ENCODE peak calls at places on chromosomes 12 and 14, in five cellular contexts. L is adrenal gland, N is spleen, R is heart left ventricle, Z is GM12891. A is an unnamed sample.

GRCh38 chr12:90333939-90334338 is 621.0 kb downstream of the CCER1 start:
- DNase-seq in L (no peak), N (no peak), R (no peak), Z (no peak), A (no peak)

GRCh38 chr14:32022525-32022924 is 54.6 kb upstream of the ARHGAP5 start:
- DNase-seq in L (no peak), N (no peak), R (no peak), Z (no peak), A (no peak)

GRCh38 chr12:25071366-25071765 is 122.5 kb upstream of the BCAT1 start:
- DNase-seq in L (no peak), N (no peak), R (no peak), Z (no peak), A (no peak)

GRCh38 chr12:16112626-16113560 is 164.6 kb downstream of the SLC15A5 start:
- DNase-seq in L (no peak), N (no peak), R (peak; percentile 30), Z (no peak), A (no peak)

GRCh38 chr14:81579115-81579514 is 45.5 kb upstream of the SEL1L start:
- DNase-seq in L (no peak), N (no peak), R (no peak), Z (no peak), A (no peak)

GRCh38 chr14:81102217-81102616 is 118.5 kb downstream of the GTF2A1 start:
- DNase-seq in L (no peak), N (no peak), R (no peak), Z (no peak), A (no peak)

GRCh38 chr14:56125772-56126411 is 7.7 kb downstream of the PELI2 start:
- DNase-seq in L (no peak), N (no peak), R (no peak), Z (no peak), A (no peak)

GRCh38 chr14:52013984-52014600 is 24.7 kb downstream of the RTRAF start:
- DNase-seq in L (no peak), N (no peak), R (no peak), Z (no peak), A (peak; percentile 21)

GRCh38 chr12:43444940-43445564 is 107.0 kb downstream of the ADAMTS20 start:
- DNase-seq in L (peak; percentile 71), N (no peak), R (peak; percentile 28), Z (no peak), A (peak; percentile 55)

GRCh38 chr12:116568203-116568602 is 9.0 kb downstream of the MAP1LC3B2 start:
- DNase-seq in L (no peak), N (no peak), R (no peak), Z (no peak), A (no peak)

GRCh38 chr14:99715266-99716000 is 31.3 kb downstream of the CYP46A1 start:
- DNase-seq in L (no peak), N (peak; percentile 65), R (no peak), Z (no peak), A (no peak)

GRCh38 chr12:58285551-58285950 is 344.2 kb downstream of the ATP23 start:
- DNase-seq in L (no peak), N (no peak), R (no peak), Z (no peak), A (no peak)

GRCh38 chr12:78787576-78787975 is 77.0 kb upstream of the SYT1 start:
- DNase-seq in L (no peak), N (no peak), R (no peak), Z (no peak), A (no peak)

GRCh38 chr14:21070610-21071224 is 613 bp downstream of the ARHGEF40 start:
- DNase-seq in L (peak; percentile 65), N (peak; percentile 89), R (peak; percentile 72), Z (no peak), A (no peak)

GRCh38 chr14:92121207-92121669 is 268 bp downstream of the NDUFB1 start:
- DNase-seq in L (peak; percentile 76), N (no peak), R (peak; percentile 74), Z (no peak), A (peak; percentile 73)

GRCh38 chr14:89276424-89276975 is 140.5 kb downstream of the FOXN3 start:
- DNase-seq in L (peak; percentile 46), N (no peak), R (no peak), Z (peak; percentile 30), A (no peak)

GRCh38 chr12:26719852-26720251 is 113.1 kb downstream of the ITPR2 start:
- DNase-seq in L (no peak), N (no peak), R (no peak), Z (no peak), A (no peak)

GRCh38 chr12:107622005-107622404 is 63.6 kb upstream of the PWP1 start:
- DNase-seq in L (no peak), N (no peak), R (no peak), Z (no peak), A (peak; percentile 17)

GRCh38 chr12:29726321-29726692 is 57.4 kb downstream of the TMTC1 start:
- DNase-seq in L (no peak), N (no peak), R (no peak), Z (no peak), A (no peak)

GRCh38 chr12:54759751-54760150 is 94.6 kb upstream of the MUCL1 start:
- DNase-seq in L (no peak), N (no peak), R (no peak), Z (no peak), A (peak; percentile 51)

GRCh38 chr12:123267991-123268843 is 3.4 kb downstream of the CDK2AP1 start:
- DNase-seq in L (peak; percentile 68), N (peak; percentile 83), R (peak; percentile 64), Z (no peak), A (no peak)

GRCh38 chr12:52947738-52948423 is 1.0 kb upstream of the KRT18 start:
- DNase-seq in L (no peak), N (no peak), R (no peak), Z (no peak), A (no peak)

GRCh38 chr12:55899035-55899434 is 28.7 kb downstream of the PYM1 start:
- DNase-seq in L (no peak), N (no peak), R (no peak), Z (no peak), A (no peak)

GRCh38 chr14:105387530-105387922 is 10.8 kb upstream of the TEX22 start:
- DNase-seq in L (no peak), N (peak; percentile 64), R (no peak), Z (no peak), A (no peak)

GRCh38 chr14:89137514-89138163 is 279.4 kb downstream of the FOXN3 start:
- DNase-seq in L (peak; percentile 92), N (no peak), R (no peak), Z (no peak), A (peak; percentile 57)

GRCh38 chr12:108234155-108234554 is 105.0 kb downstream of the CMKLR1 start:
- DNase-seq in L (peak; percentile 52), N (no peak), R (no peak), Z (no peak), A (no peak)

DNA sequence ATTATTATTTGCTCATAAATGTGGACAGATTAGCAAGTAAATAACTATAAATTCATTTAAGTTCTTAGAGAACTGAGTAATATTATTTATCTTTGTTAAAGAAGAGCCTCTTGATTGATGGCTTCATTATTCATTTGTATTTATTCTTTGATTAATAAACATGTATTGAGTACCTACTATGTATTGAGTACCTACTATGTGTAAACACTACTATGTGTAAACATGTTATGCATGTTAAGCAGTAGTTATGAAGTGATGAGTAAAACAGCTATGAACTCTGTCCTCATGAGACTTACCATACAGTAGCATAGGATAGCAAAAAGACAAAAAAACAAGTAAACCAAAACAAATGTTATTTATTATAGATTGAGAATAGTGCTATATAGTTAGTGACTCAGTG is 61.9 kb downstream of the MNAT1 start:
- DNase-seq in L (no peak), N (no peak), R (no peak), Z (no peak), A (no peak)
- TF ChIP-seq POLR2A in L (no peak), N (no peak), R (no peak), Z (no peak), A (no peak)

GRCh38 chr12:6347367-6348338 is 5.8 kb upstream of the TNFRSF1A start:
- DNase-seq in L (peak; percentile 84), N (peak; percentile 86), R (peak; percentile 74), Z (no peak), A (no peak)
- TF ChIP-seq POLR2A in L (peak; percentile 26), N (no peak), R (no peak), Z (no peak), A (no peak)

GRCh38 chr14:95382747-95383146 is 63.0 kb upstream of the CLMN start:
- DNase-seq in L (peak; percentile 35), N (no peak), R (no peak), Z (no peak), A (no peak)

GRCh38 chr14:95388699-95389098 is 69.0 kb upstream of the CLMN start:
- DNase-seq in L (peak; percentile 44), N (no peak), R (no peak), Z (no peak), A (no peak)

GRCh38 chr14:95387826-95388445 is 68.2 kb upstream of the CLMN start:
- DNase-seq in L (peak; percentile 57), N (no peak), R (no peak), Z (no peak), A (no peak)

GRCh38 chr14:95386536-95386935 is 66.8 kb upstream of the CLMN start:
- DNase-seq in L (peak; percentile 38), N (no peak), R (no peak), Z (no peak), A (no peak)

GRCh38 chr14:95385701-95386100 is 66.0 kb upstream of the CLMN start:
- DNase-seq in L (peak; percentile 33), N (no peak), R (no peak), Z (no peak), A (no peak)
- TF ChIP-seq POLR2A in L (no peak), N (no peak), R (no peak), Z (no peak), A (no peak)

GRCh38 chr14:49767473-49768300 is at the start of gene KLHDC2:
- DNase-seq in L (peak; percentile 93), N (peak; percentile 99), R (peak; percentile 94), Z (peak; percentile 77), A (peak; percentile 92)

GRCh38 chr14:49769581-49770211 is 1.7 kb downstream of the KLHDC2 start:
- DNase-seq in L (no peak), N (no peak), R (no peak), Z (no peak), A (no peak)

GRCh38 chr14:49769171-49769570 is 1.2 kb downstream of the KLHDC2 start:
- DNase-seq in L (no peak), N (no peak), R (no peak), Z (no peak), A (peak; percentile 66)

GRCh38 chr14:49766839-49767238 is 1.1 kb upstream of the KLHDC2 start:
- DNase-seq in L (peak; percentile 70), N (no peak), R (no peak), Z (no peak), A (peak; percentile 41)

DNA sequence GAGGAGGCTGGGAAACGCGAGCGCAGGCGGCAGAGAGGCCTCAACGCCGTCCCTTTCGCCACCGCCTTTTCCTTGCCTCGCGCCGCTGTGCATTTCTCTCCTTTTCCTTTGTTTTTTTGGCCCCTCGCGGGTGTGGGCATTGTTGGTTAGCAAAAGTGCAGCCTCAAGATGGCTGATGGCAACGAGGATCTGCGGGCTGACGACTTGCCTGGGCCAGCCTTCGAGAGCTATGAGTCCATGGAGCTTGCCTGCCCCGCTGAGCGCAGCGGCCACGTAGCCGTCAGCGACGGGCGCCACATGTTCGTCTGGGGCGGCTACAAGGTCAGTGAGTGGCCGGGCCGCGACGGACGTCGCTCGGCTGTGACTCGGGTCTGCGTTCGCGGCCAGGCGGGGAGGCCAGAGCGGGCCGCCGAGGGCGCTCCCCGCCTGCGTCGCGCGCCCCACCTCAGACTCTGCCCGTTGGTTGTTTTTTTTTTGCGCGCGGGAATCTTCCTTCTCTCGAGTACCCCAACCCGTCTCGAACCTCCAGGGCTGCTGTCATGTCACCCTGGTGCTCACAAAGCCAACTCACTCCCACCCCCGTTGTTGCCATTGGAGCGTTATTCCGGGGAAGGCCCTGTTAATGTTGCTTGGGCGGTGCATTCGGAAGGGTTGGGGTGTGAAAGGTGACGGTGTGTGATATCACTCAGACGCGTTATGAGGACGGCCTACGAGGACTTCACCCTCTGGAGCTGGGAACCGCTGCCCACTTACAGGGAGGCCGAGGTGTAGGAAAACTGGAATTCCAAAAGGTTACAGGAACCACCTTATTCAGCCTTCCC is 558 bp downstream of the KLHDC2 start:
- DNase-seq in L (peak; percentile 83), N (peak; percentile 92), R (peak; percentile 59), Z (peak; percentile 30), A (peak; percentile 91)
- TF ChIP-seq POLR2A in L (no peak), N (no peak), R (no peak), Z (peak; percentile 53), A (peak; percentile 84)

A was measured in erythroblast.